ENCODE peak calls at places on chromosomes 5 and 9, in eight cellular contexts. Z, Q, V, K, J, E, B and N are unnamed samples.
A peak's percentile ranks its signal among the peaks of the same experiment; 100 is the strongest.

GRCh38 chr9:130597228-130597627 is 17.9 kb downstream of the FUBP3 start:
- DNase-seq in Z (no peak), Q (no peak), V (peak; percentile 9), K (no peak), J (no peak), E (no peak), B (no peak), N (no peak)

GRCh38 chr5:9601055-9601739 is 29.0 kb downstream of the TAS2R1 start:
- DNase-seq in Z (no peak), Q (no peak), V (no peak), K (no peak), J (no peak), E (no peak), B (no peak), N (no peak)

GRCh38 chr9:10274156-10274555 is 338.6 kb downstream of the PTPRD start:
- DNase-seq in Z (no peak), Q (no peak), V (peak; percentile 10), K (no peak), J (no peak), E (no peak), B (no peak), N (no peak)

GRCh38 chr9:133437753-133438531 is 15.8 kb downstream of the ADAMTS13 start:
- DNase-seq in Z (no peak), Q (peak; percentile 36), V (no peak), K (no peak), J (no peak), E (no peak), B (no peak), N (no peak)

GRCh38 chr9:13186091-13186490 is 93.4 kb downstream of the MPDZ start:
- DNase-seq in Z (no peak), Q (no peak), V (no peak), K (no peak), J (peak; percentile 50), E (peak; percentile 59), B (no peak), N (no peak)

GRCh38 chr9:27771803-27772545 is 198.7 kb upstream of the C9orf72 start:
- DNase-seq in Z (no peak), Q (no peak), V (peak; percentile 56), K (no peak), J (peak; percentile 46), E (peak; percentile 97), B (no peak), N (no peak)

GRCh38 chr5:74975582-74975981 is 76.8 kb downstream of the GCNT4 start:
- DNase-seq in Z (no peak), Q (no peak), V (no peak), K (no peak), J (no peak), E (no peak), B (no peak), N (no peak)

GRCh38 chr9:134863941-134864820 is 16.4 kb upstream of the FCN2 start:
- DNase-seq in Z (no peak), Q (no peak), V (no peak), K (no peak), J (no peak), E (no peak), B (no peak), N (no peak)

GRCh38 chr5:157137691-157138090 is 5.0 kb downstream of the MED7 start:
- DNase-seq in Z (no peak), Q (no peak), V (no peak), K (no peak), J (no peak), E (peak; percentile 9), B (no peak), N (no peak)

GRCh38 chr9:74735761-74736160 is 152.0 kb downstream of the TRPM6 start:
- DNase-seq in Z (no peak), Q (no peak), V (no peak), K (no peak), J (no peak), E (no peak), B (no peak), N (no peak)

GRCh38 chr5:136094913-136095641 is 37.6 kb upstream of the SMAD5 start:
- DNase-seq in Z (no peak), Q (no peak), V (no peak), K (no peak), J (no peak), E (no peak), B (no peak), N (no peak)

GRCh38 chr5:115583474-115583873 is 18.8 kb downstream of the TICAM2 start:
- DNase-seq in Z (no peak), Q (no peak), V (no peak), K (no peak), J (peak; percentile 97), E (no peak), B (peak; percentile 75), N (no peak)

GRCh38 chr5:17399931-17400330 is 98.1 kb upstream of the TAF11L2 start:
- DNase-seq in Z (no peak), Q (no peak), V (no peak), K (no peak), J (no peak), E (no peak), B (no peak), N (no peak)

GRCh38 chr9:129783516-129784361 is 19.2 kb upstream of the TOR1B start:
- DNase-seq in Z (peak; percentile 76), Q (peak; percentile 84), V (peak; percentile 84), K (peak; percentile 74), J (peak; percentile 56), E (peak; percentile 43), B (peak; percentile 92), N (no peak)

GRCh38 chr9:128098017-128098935 is 29.3 kb downstream of the PTGES2 start:
- DNase-seq in Z (peak; percentile 87), Q (peak; percentile 89), V (peak; percentile 99), K (no peak), J (peak; percentile 98), E (peak; percentile 98), B (peak; percentile 90), N (peak; percentile 95)

GRCh38 chr5:167899490-167899889 is 392.0 kb upstream of the WWC1 start:
- DNase-seq in Z (no peak), Q (no peak), V (no peak), K (no peak), J (peak; percentile 87), E (peak; percentile 69), B (peak; percentile 44), N (no peak)

GRCh38 chr5:89282038-89282831 is 399.3 kb upstream of the MEF2C start:
- DNase-seq in Z (no peak), Q (no peak), V (no peak), K (no peak), J (peak; percentile 75), E (no peak), B (no peak), N (no peak)